ENCODE peak calls at places on chromosomes 11 and 22, in six cellular contexts. F is OCI-LY7, A is tibial nerve, L is A549, R is tibial artery, G is fibroblast of lung. P is an unnamed sample.
A peak's percentile ranks its signal among the peaks of the same experiment; 100 is the strongest.

GRCh38 chr22:49099089-49099488 is 728.6 kb downstream of the BRD1 start:
- DNase-seq in R (no peak), G (no peak), L (no peak), F (no peak), A (no peak), P (no peak)

GRCh38 chr11:57761301-57762234 is at the start of gene CTNND1:
- DNase-seq in R (peak; percentile 95), A (peak; percentile 79), F (no peak), G (peak; percentile 99), L (peak; percentile 98), P (no peak)

GRCh38 chr11:131408011-131408640 is 37.7 kb downstream of the NTM start:
- DNase-seq in A (no peak), R (no peak), F (peak; percentile 17), G (peak; percentile 18), L (peak; percentile 40), P (peak; percentile 42)

GRCh38 chr11:94020777-94021615 is at the start of gene HEPHL1:
- DNase-seq in F (no peak), G (no peak), A (no peak), L (no peak), R (no peak), P (no peak)

GRCh38 chr11:118005224-118006152 is 19.3 kb downstream of the IL10RA start:
- DNase-seq in F (no peak), R (no peak), G (no peak), A (no peak), L (no peak), P (no peak)

GRCh38 chr22:22917377-22917776 is 29.8 kb downstream of the IGLL5 start:
- DNase-seq in G (no peak), R (no peak), F (no peak), A (no peak), L (no peak), P (no peak)

GRCh38 chr11:48018561-48019229 is 38.3 kb downstream of the PTPRJ start:
- DNase-seq in L (no peak), F (peak; percentile 73), A (no peak), G (no peak), R (no peak), P (no peak)

GRCh38 chr11:43245471-43245870 is 66.3 kb upstream of the API5 start:
- DNase-seq in F (no peak), R (no peak), G (no peak), A (no peak), L (no peak), P (no peak)

GRCh38 chr11:70400643-70401042 is 2.3 kb downstream of the CTTN start:
- DNase-seq in G (no peak), R (no peak), A (no peak), L (no peak), F (no peak), P (no peak)

GRCh38 chr11:17718015-17718414 is 1.4 kb upstream of the MYOD1 start:
- DNase-seq in G (no peak), R (no peak), F (no peak), A (no peak), L (no peak), P (no peak)

GRCh38 chr11:122812612-122813011 is 25.7 kb upstream of the CRTAM start:
- DNase-seq in L (no peak), A (no peak), F (no peak), G (no peak), R (no peak), P (peak; percentile 23)

GRCh38 chr22:30192427-30192826 is 54.1 kb downstream of the LIF start:
- DNase-seq in L (no peak), R (no peak), G (no peak), F (peak; percentile 43), A (no peak), P (no peak)
- H3K4me3 ChIP-seq in L (no peak overlapping the region), R (no peak overlapping the region), G (no peak overlapping the region), F (no peak overlapping the region), A (no peak overlapping the region), P (no peak overlapping the region)

GRCh38 chr11:7612661-7613393 is 60.5 kb downstream of the CYB5R2 start:
- DNase-seq in G (no peak), R (no peak), A (no peak), L (no peak), F (no peak), P (no peak)

GRCh38 chr11:7613394-7613720 is 59.9 kb downstream of the CYB5R2 start:
- DNase-seq in L (no peak), F (no peak), R (no peak), G (no peak), A (no peak), P (no peak)

GRCh38 chr11:7612056-7612660 is 61.1 kb downstream of the CYB5R2 start:
- DNase-seq in L (no peak), R (no peak), G (no peak), A (no peak), F (no peak), P (no peak)

GRCh38 chr11:7617032-7617431 is 56.3 kb downstream of the CYB5R2 start:
- DNase-seq in A (no peak), R (no peak), G (no peak), L (no peak), F (no peak), P (no peak)

DNA sequence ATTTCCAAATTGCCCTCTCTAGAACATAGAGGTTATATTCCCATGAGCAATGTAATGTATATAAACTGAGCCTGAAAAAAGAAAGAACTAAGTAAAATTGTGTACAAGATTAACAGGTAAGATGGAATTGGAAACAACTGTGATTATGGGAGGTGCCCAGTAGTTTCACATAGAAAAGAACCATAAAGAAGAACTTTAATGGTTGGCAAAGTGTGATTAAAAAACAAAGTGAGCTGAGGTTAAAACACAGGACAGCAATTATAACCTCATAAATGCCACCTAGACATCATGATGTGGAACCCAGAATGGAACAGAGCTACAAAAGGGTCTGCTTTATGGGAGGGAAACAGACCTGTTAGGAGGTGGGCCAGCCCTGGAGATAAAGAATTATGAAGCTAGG is 58.6 kb downstream of the CYB5R2 start:
- DNase-seq in R (no peak), A (no peak), G (no peak), L (no peak), F (no peak), P (no peak)
- H3K4me3 ChIP-seq in R (no peak overlapping the region), A (no peak overlapping the region), G (no peak overlapping the region), L (no peak overlapping the region), F (no peak overlapping the region), P (no peak overlapping the region)

GRCh38 chr22:28141614-28142013 is 222.6 kb upstream of the PITPNB start:
- DNase-seq in A (no peak), G (peak; percentile 68), R (no peak), F (no peak), L (no peak), P (no peak)
- H3K4me3 ChIP-seq in A (no peak overlapping the region), G (peak overlapping the region; percentile 26), R (no peak overlapping the region), F (no peak overlapping the region), L (no peak overlapping the region), P (no peak overlapping the region)

GRCh38 chr22:45971389-45972028 is 5.5 kb downstream of the WNT7B start:
- DNase-seq in R (no peak), G (no peak), F (no peak), L (no peak), A (no peak), P (no peak)
- H3K4me3 ChIP-seq in R (peak overlapping the region; percentile 24), G (peak overlapping the region; percentile 25), F (no peak overlapping the region), L (no peak overlapping the region), A (no peak overlapping the region), P (no peak overlapping the region)

DNA sequence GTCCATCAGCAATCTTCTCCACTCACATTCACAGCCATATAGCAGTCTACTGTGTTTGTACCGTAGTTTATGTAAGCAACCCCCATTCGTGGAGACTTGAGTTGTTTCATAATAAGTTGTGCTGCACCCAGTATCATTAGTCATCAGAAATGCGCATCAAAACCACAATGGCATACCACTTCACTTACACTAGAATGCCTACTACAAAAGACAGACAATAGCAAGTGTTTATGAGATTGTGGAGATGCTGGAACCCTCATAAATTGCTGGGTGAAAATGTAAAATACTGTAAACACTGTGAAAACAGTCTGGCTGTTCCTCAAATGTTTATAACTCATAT is 133.3 kb downstream of the ATXN10 start:
- DNase-seq in L (peak; percentile 89), R (no peak), A (no peak), G (peak; percentile 97), F (no peak), P (peak; percentile 20)
- H3K4me3 ChIP-seq in L (no peak overlapping the region), R (no peak overlapping the region), A (no peak overlapping the region), G (no peak overlapping the region), F (no peak overlapping the region), P (no peak overlapping the region)